ENCODE peak calls at places on chromosomes 2 and 18, in five cellular contexts. Z is IMR-90, V is H9, F is neuronal stem cell, H is mesenchymal stem cell. D is an unnamed sample.

GRCh38 chr2:177207101-177207500 is 5.5 kb upstream of the HNRNPA3 start:
- DNase-seq in Z (no peak), V (no peak), F (no peak), H (no peak), D (no peak)

GRCh38 chr18:58231930-58232329 is 187.9 kb downstream of the NEDD4L start:
- DNase-seq in Z (no peak), V (no peak), F (no peak), H (no peak), D (no peak)

GRCh38 chr2:218953366-218953954 is 6.0 kb upstream of the CDK5R2 start:
- DNase-seq in Z (no peak), V (peak), F (no peak), H (no peak), D (no peak)

GRCh38 chr18:77006305-77007175 is 126.0 kb downstream of the MBP start:
- DNase-seq in Z (no peak), V (no peak), F (no peak), H (no peak), D (no peak)

GRCh38 chr2:97731274-97732050 is 18.1 kb downstream of the ZAP70 start:
- DNase-seq in Z (no peak), V (no peak), F (no peak), H (no peak), D (no peak)

GRCh38 chr2:26577442-26578433 is 63.4 kb downstream of the CIB4 start:
- DNase-seq in Z (peak), V (peak), F (peak), H (peak), D (peak)

GRCh38 chr2:12619975-12620374 is 96.8 kb upstream of the TRIB2 start:
- DNase-seq in Z (peak), V (no peak), F (no peak), H (peak), D (no peak)

GRCh38 chr18:13279181-13280065 is 60.9 kb downstream of the LDLRAD4 start:
- DNase-seq in Z (no peak), V (no peak), F (no peak), H (no peak), D (no peak)

GRCh38 chr18:50711401-50711800 is 108.4 kb downstream of the MRO start:
- DNase-seq in Z (no peak), V (no peak), F (no peak), H (no peak), D (no peak)

GRCh38 chr18:49911414-49911813 is 98.1 kb upstream of the ACAA2 start:
- DNase-seq in Z (no peak), V (no peak), F (no peak), H (no peak), D (no peak)

GRCh38 chr2:227818569-227819397 is 5.1 kb downstream of the CCL20 start:
- DNase-seq in Z (no peak), V (no peak), F (no peak), H (no peak), D (no peak)

GRCh38 chr2:38978908-38979307 is 89.2 kb downstream of the ARHGEF33 start:
- DNase-seq in Z (no peak), V (no peak), F (no peak), H (no peak), D (no peak)
- H4K8ac ChIP-seq in Z (no peak), V (no peak), F (no peak), H (no peak), D (no peak)

DNA sequence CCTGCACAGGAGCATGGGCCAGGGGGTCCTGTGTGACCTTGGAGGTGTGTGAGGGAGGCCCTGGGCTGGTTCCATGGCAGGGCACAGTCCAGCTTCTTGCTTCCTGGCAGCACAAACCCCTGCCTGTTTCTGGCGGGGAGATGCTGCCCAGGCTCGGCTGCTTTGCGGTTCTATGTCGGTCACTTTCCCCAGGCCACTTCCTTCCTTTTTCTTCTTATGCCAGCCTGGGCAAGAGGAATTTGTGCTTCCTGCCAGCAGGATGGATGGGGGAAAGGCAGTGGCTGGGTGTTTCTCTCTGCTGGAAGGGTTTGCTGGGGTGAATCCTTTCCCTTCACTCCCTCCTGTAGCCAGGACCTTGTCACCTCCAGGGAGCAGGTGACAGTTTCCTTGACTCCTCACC is 24.3 kb downstream of the ASAP2 start:
- DNase-seq in Z (no peak), V (no peak), F (no peak), H (no peak), D (no peak)
- H4K8ac ChIP-seq in Z (peak), V (no peak), F (no peak), H (peak), D (no peak)

DNA sequence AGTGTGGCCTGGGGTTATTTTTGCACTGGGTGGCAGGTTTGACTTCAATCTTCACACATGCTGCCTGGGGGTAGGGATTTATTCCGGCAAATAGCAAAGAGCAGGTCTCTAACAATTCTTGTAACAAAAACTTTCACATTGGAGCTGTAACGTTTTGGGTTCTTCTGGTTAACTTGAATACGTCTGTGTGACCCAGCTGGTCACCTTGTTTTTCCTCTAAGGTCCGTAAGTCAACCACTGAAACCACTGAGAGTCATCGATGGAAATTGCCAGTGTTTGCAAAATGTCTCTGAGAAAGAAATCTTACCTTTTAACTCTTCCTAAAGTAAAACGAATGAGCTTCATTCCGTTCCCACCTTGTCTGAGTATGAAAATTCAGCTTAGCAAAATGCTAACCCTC is 170.8 kb upstream of the SERPINE2 start:
- DNase-seq in Z (no peak), V (no peak), F (no peak), H (no peak), D (no peak)
- H4K8ac ChIP-seq in Z (no peak), V (no peak), F (no peak), H (no peak), D (no peak)

GRCh38 chr2:236915726-236916125 is 170.0 kb upstream of the COPS8 start:
- DNase-seq in Z (no peak), V (no peak), F (no peak), H (no peak), D (no peak)
- H4K8ac ChIP-seq in Z (no peak), V (no peak), F (no peak), H (no peak), D (no peak)

DNA sequence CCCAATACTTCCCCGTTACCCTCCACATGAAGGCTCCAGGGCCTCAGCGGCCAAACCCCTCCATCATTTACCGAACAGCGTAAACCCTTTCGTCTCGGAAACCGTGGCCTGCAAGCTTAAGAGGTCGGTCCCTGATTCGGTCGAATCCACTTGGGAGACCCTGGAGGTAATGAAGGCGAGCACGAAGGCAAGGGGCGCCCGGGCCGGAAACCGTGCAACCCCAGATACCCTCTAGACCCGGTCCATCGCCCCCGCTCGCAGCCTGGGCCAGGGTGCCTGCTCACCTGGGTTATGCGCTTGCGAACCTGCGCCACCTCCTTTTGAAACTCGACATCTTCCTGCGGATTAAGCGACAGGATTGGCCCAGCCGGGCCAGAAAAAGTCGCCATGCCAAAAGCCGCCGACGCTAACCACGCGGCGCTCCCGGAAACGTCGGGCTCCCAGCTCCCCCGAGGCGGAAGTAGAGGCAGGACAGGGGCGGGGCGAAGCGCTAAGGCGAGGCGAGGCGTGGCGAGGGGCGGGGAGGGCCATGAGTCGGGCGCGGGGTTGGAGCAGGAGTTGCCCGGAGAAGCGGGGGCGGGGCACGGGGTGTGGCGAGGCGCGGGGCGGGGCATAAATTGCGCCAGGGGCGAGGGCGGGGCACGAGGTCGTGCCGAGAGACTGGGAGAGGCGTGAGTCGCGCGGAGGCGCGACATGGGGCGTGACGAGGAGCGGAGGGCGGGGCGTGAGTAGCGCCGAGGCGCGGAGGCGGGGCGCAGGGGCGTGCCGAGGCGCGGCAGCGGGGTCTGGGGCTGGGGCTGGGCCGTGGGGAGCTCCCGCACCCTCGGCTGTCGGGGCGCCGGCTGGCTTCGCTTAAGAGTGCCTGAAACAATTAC is at the start of gene NIFK:
- DNase-seq in Z (peak), V (peak), F (peak), H (peak), D (peak)
- H4K8ac ChIP-seq in Z (peak), V (no peak), F (no peak), H (peak), D (peak)

GRCh38 chr2:24792542-24792873 is 683 bp downstream of the PTRHD1 start:
- DNase-seq in Z (no peak), V (no peak), F (no peak), H (no peak), D (no peak)
- H4K8ac ChIP-seq in Z (peak), V (no peak), F (no peak), H (no peak), D (peak)

GRCh38 chr2:69384618-69385081 is 2.4 kb downstream of the GFPT1 start:
- DNase-seq in Z (peak), V (no peak), F (no peak), H (peak), D (no peak)
- H4K8ac ChIP-seq in Z (no peak), V (no peak), F (no peak), H (no peak), D (no peak)

GRCh38 chr2:32627441-32627900 is 379 bp upstream of the TTC27 start:
- DNase-seq in Z (peak), V (peak), F (peak), H (peak), D (peak)
- H4K8ac ChIP-seq in Z (peak), V (no peak), F (no peak), H (peak), D (peak)

DNA sequence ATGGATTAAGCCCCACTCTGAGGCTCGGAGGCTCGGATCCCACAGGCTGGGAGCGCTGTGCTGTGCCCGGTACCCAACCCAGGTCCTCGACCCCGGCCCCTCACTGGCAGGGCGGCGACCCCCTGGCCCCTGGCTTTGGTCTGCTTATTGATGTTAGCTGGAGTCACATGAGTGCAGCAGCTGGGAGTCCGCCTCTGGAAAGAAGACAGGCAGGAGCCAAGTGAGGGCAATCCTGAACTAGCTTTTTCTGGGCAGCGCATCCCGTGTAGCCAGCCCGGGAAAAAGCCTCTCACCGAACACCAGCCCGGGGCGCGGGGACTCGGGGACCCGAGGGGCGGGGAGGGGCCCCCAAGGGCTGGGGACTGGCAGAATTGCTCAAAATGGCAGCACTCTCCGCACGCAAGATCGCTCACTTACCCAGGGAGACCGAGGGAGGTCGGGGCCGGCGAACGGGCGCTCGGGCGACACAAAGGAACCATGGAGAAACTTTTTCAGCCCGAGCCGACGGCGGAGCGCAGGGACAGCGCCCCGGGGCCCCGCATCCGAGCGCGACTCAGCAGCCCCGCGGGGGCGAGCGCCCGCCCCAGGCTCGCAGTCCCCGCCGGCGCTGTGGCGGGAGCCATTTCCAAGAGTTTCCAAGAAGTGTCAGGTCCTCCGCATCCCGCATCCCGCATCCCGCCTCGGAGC is 566 bp downstream of the TMEM200C start:
- DNase-seq in Z (peak), V (peak), F (peak), H (no peak), D (peak)
- H4K8ac ChIP-seq in Z (peak), V (no peak), F (no peak), H (no peak), D (peak)

D was measured in H1.